ENCODE peak calls at places on chromosome 2, in four cellular contexts. L is K562, V is GM12878, C is HepG2. A is an unnamed sample.

GRCh38 chr2:120876526-120877280 is 141.0 kb downstream of the GLI2 start:
- DNase-seq in L (no peak), V (no peak), C (no peak), A (no peak)

GRCh38 chr2:234491281-234491680 is 5.6 kb downstream of the ARL4C start:
- DNase-seq in L (no peak), V (no peak), C (no peak), A (no peak)

GRCh38 chr2:22375094-22375493 is 1009.9 kb upstream of the KLHL29 start:
- DNase-seq in L (no peak), V (no peak), C (no peak), A (no peak)

GRCh38 chr2:131004446-131005209 is 88.6 kb downstream of the FAM168B start:
- DNase-seq in L (no peak), V (no peak), C (no peak), A (no peak)

GRCh38 chr2:211175956-211176355 is 619.6 kb downstream of the CPS1 start:
- DNase-seq in L (no peak), V (no peak), C (no peak), A (no peak)

GRCh38 chr2:128565441-128565840 is 246.8 kb upstream of the HS6ST1 start:
- DNase-seq in L (no peak), V (no peak), C (no peak), A (no peak)

GRCh38 chr2:27664245-27664574 is 521 bp downstream of the SLC4A1AP start:
- DNase-seq in L (no peak), V (no peak), C (no peak), A (no peak)

GRCh38 chr2:151350579-151351195 is 6.7 kb upstream of the TNFAIP6 start:
- DNase-seq in L (no peak), V (no peak), C (no peak), A (no peak)

GRCh38 chr2:236675526-236675925 is 105.9 kb downstream of the ACKR3 start:
- DNase-seq in L (no peak), V (no peak), C (no peak), A (no peak)

GRCh38 chr2:27636766-27637165 is 7.9 kb downstream of the GPN1 start:
- DNase-seq in L (no peak), V (no peak), C (no peak), A (no peak)

GRCh38 chr2:30702694-30703093 is 104.6 kb downstream of the CAPN13 start:
- DNase-seq in L (no peak), V (no peak), C (no peak), A (no peak)

GRCh38 chr2:3654031-3654430 is 4.0 kb upstream of the ALLC start:
- DNase-seq in L (no peak), V (no peak), C (no peak), A (no peak)

GRCh38 chr2:222239945-222240675 is 58.7 kb downstream of the PAX3 start:
- DNase-seq in L (no peak), V (no peak), C (peak), A (peak)

GRCh38 chr2:230784840-230785239 is 72.2 kb downstream of the CAB39 start:
- DNase-seq in L (no peak), V (no peak), C (no peak), A (no peak)

GRCh38 chr2:239327536-239328305 is 73.1 kb downstream of the HDAC4 start:
- DNase-seq in L (no peak), V (no peak), C (no peak), A (no peak)

GRCh38 chr2:45068643-45069140 is 59.4 kb upstream of the SIX2 start:
- DNase-seq in L (no peak), V (no peak), C (no peak), A (no peak)

DNA sequence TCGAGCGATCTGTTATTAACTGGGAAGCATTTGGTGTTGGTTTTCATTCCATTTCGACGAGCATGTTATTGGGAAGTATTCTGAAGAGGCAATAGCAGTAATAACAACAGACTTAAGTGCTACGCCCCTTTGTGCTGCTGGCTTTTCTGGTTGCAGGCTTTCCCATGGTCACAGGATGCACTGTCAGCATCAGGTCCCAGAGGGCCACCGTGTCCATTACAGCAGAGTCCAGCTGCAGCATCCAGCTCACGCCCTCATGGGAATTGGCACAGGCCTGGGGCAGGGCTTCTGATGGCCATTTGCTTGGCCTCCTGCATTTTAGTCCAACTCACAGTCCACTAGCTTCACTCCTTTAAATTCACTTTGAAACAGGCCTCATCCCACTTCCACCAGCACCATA is 44.4 kb downstream of the BCL2L11 start:
- DNase-seq in L (no peak), V (no peak), C (no peak), A (no peak)
- TF ChIP-seq TARDBP in L (no peak), V (no peak), C (no peak), A (no peak)

GRCh38 chr2:217332866-217333265 is 473.0 kb upstream of the TNP1 start:
- DNase-seq in L (no peak), V (no peak), C (peak), A (no peak)
- TF ChIP-seq TARDBP in L (no peak), V (no peak), C (no peak), A (no peak)

DNA sequence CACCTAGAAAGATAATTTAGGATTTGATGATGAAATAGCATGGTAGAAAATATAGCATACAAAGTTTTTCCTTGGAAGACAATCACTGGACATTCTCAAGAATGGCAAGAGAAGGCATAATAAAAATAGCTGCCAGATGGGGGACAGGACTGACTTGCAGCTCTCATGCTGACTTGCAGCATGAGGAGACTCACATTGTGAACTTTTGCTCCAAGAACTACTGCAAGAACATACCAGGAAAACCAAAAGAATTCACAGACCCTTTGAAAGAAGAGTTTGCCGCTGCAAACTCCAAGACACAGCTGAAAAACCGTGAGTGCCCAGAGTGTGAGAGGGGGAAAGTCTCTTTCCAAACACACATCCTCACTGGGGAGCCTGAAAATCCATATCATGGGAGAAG is 47.0 kb downstream of the CRYGD start:
- DNase-seq in L (no peak), V (no peak), C (no peak), A (no peak)
- TF ChIP-seq TARDBP in L (no peak), V (no peak), C (no peak), A (no peak)

GRCh38 chr2:740446-741293 is 63.5 kb upstream of the TMEM18 start:
- DNase-seq in L (peak), V (no peak), C (peak), A (peak)
- TF ChIP-seq TARDBP in L (no peak), V (no peak), C (no peak), A (no peak)

A was measured in HEK293T.